ENCODE peak calls at places on chromosome 11, in four cellular contexts. One of them, this sample, is unnamed.

GRCh38 chr11:1226981-1227550 is 4.2 kb downstream of the MUC5B start:
- DNase-seq in memory B cell: no peak
- DNase-seq in myocyte: no peak
- DNase-seq in cardiac muscle cell: no peak
- DNase-seq in this sample: no peak

GRCh38 chr11:35650467-35650866 is 12.1 kb upstream of the TRIM44 start:
- DNase-seq in memory B cell: no peak
- DNase-seq in myocyte: no peak
- DNase-seq in cardiac muscle cell: no peak
- DNase-seq in this sample: no peak

GRCh38 chr11:17399236-17399635 is 10.8 kb upstream of the KCNJ11 start:
- DNase-seq in memory B cell: no peak
- DNase-seq in myocyte: no peak
- DNase-seq in cardiac muscle cell: no peak
- DNase-seq in this sample: no peak

GRCh38 chr11:109338131-109338530 is 83.9 kb upstream of the C11orf87 start:
- DNase-seq in memory B cell: no peak
- DNase-seq in myocyte: no peak
- DNase-seq in cardiac muscle cell: no peak
- DNase-seq in this sample: no peak

GRCh38 chr11:92380882-92381281 is 156.3 kb downstream of the FAT3 start:
- DNase-seq in memory B cell: no peak
- DNase-seq in myocyte: peak
- DNase-seq in cardiac muscle cell: no peak
- DNase-seq in this sample: no peak

GRCh38 chr11:74570266-74571061 is 21.9 kb upstream of the POLD3 start:
- DNase-seq in memory B cell: peak
- DNase-seq in myocyte: peak
- DNase-seq in cardiac muscle cell: peak
- DNase-seq in this sample: peak

GRCh38 chr11:86274999-86275398 is 27.0 kb upstream of the HIKESHI start:
- DNase-seq in memory B cell: no peak
- DNase-seq in myocyte: no peak
- DNase-seq in cardiac muscle cell: no peak
- DNase-seq in this sample: no peak

GRCh38 chr11:112734207-112734606 is 227.0 kb upstream of the NCAM1 start:
- DNase-seq in memory B cell: no peak
- DNase-seq in myocyte: peak
- DNase-seq in cardiac muscle cell: peak
- DNase-seq in this sample: no peak

GRCh38 chr11:75315439-75315805 is 36.0 kb downstream of the ARRB1 start:
- DNase-seq in memory B cell: no peak
- DNase-seq in myocyte: no peak
- DNase-seq in cardiac muscle cell: no peak
- DNase-seq in this sample: no peak

GRCh38 chr11:78020248-78020647 is 2.8 kb downstream of the KCTD14 start:
- DNase-seq in memory B cell: no peak
- DNase-seq in myocyte: no peak
- DNase-seq in cardiac muscle cell: no peak
- DNase-seq in this sample: no peak

GRCh38 chr11:57163160-57163868 is 18.4 kb upstream of the LRRC55 start:
- DNase-seq in memory B cell: no peak
- DNase-seq in myocyte: no peak
- DNase-seq in cardiac muscle cell: no peak
- DNase-seq in this sample: no peak

GRCh38 chr11:1168721-1169161 is 11.0 kb downstream of the MUC5AC start:
- DNase-seq in memory B cell: no peak
- DNase-seq in myocyte: no peak
- DNase-seq in cardiac muscle cell: no peak
- DNase-seq in this sample: no peak

GRCh38 chr11:125105921-125106320 is 5.5 kb downstream of the TMEM218 start:
- DNase-seq in memory B cell: no peak
- DNase-seq in myocyte: no peak
- DNase-seq in cardiac muscle cell: no peak
- DNase-seq in this sample: no peak

GRCh38 chr11:64877390-64878222 is 815 bp downstream of the EHD1 start:
- DNase-seq in memory B cell: no peak
- DNase-seq in myocyte: peak
- DNase-seq in cardiac muscle cell: no peak
- DNase-seq in this sample: peak

GRCh38 chr11:24064309-24064903 is 432.4 kb upstream of the LUZP2 start:
- DNase-seq in memory B cell: no peak
- DNase-seq in myocyte: no peak
- DNase-seq in cardiac muscle cell: no peak
- DNase-seq in this sample: no peak

GRCh38 chr11:119087747-119088241 is 3.1 kb downstream of the HMBS start:
- DNase-seq in memory B cell: no peak
- DNase-seq in myocyte: no peak
- DNase-seq in cardiac muscle cell: no peak
- DNase-seq in this sample: no peak

GRCh38 chr11:3206128-3206921 is 12.3 kb downstream of the MRGPRG start:
- DNase-seq in memory B cell: no peak
- DNase-seq in myocyte: no peak
- DNase-seq in cardiac muscle cell: no peak
- DNase-seq in this sample: no peak

GRCh38 chr11:32448232-32448631 is 12.9 kb upstream of the WT1 start:
- DNase-seq in memory B cell: no peak
- DNase-seq in myocyte: peak
- DNase-seq in cardiac muscle cell: peak
- DNase-seq in this sample: no peak

GRCh38 chr11:118415739-118416068 is 14.3 kb downstream of the ATP5MG start:
- DNase-seq in memory B cell: no peak
- DNase-seq in myocyte: peak
- DNase-seq in cardiac muscle cell: no peak
- DNase-seq in this sample: no peak

GRCh38 chr11:120954381-120954780 is 69.5 kb upstream of the TBCEL start:
- DNase-seq in memory B cell: no peak
- DNase-seq in myocyte: no peak
- DNase-seq in cardiac muscle cell: no peak
- DNase-seq in this sample: no peak

GRCh38 chr11:10669258-10670033 is 24.1 kb downstream of the IRAG1 start:
- DNase-seq in memory B cell: no peak
- DNase-seq in myocyte: peak
- DNase-seq in cardiac muscle cell: no peak
- DNase-seq in this sample: no peak

GRCh38 chr11:19365743-19366410 is 125.1 kb upstream of the E2F8 start:
- DNase-seq in memory B cell: no peak
- DNase-seq in myocyte: peak
- DNase-seq in cardiac muscle cell: no peak
- DNase-seq in this sample: no peak

GRCh38 chr11:75777461-75778110 is 9.0 kb downstream of the DGAT2 start:
- DNase-seq in memory B cell: no peak
- DNase-seq in myocyte: no peak
- DNase-seq in cardiac muscle cell: no peak
- DNase-seq in this sample: no peak

GRCh38 chr11:8971917-8972316 is 7.7 kb upstream of the TMEM9B start:
- DNase-seq in memory B cell: no peak
- DNase-seq in myocyte: no peak
- DNase-seq in cardiac muscle cell: no peak
- DNase-seq in this sample: no peak

GRCh38 chr11:86565787-86566186 is 106.6 kb downstream of the ME3 start:
- DNase-seq in memory B cell: no peak
- DNase-seq in myocyte: no peak
- DNase-seq in cardiac muscle cell: no peak
- DNase-seq in this sample: no peak

GRCh38 chr11:66069715-66070603 is at the start of gene PACS1:
- DNase-seq in memory B cell: peak
- DNase-seq in myocyte: peak
- DNase-seq in cardiac muscle cell: peak
- DNase-seq in this sample: peak

GRCh38 chr11:114081641-114082414 is 22.3 kb downstream of the ZBTB16 start:
- DNase-seq in memory B cell: no peak
- DNase-seq in myocyte: peak
- DNase-seq in cardiac muscle cell: no peak
- DNase-seq in this sample: no peak

GRCh38 chr11:72058416-72059034 is 21.8 kb downstream of the NUMA1 start:
- DNase-seq in memory B cell: no peak
- DNase-seq in myocyte: peak
- DNase-seq in cardiac muscle cell: no peak
- DNase-seq in this sample: no peak

This sample was measured in stimulated activated naive B cell treated with anti-CD40 and anti-IgM and Interleukin-4, amounts not matched to agents 10 μg/mL and 1 μg/mL and 100 μg/mL, for 72 hours.